ENCODE peak calls at places on chromosomes 2 and 18, in eight cellular contexts. K is heart right ventricle, C is right cardiac atrium, Z is small intestine, G is A673, L is adrenal gland, Q is MM.1S, B is stomach. X is an unnamed sample.

GRCh38 chr2:110755494-110756078 is 23.2 kb downstream of the ACOXL start:
- DNase-seq in Q (peak; percentile 41), K (no peak), B (no peak), Z (no peak), L (no peak), C (no peak), G (peak; percentile 21), X (no peak)

GRCh38 chr2:231104115-231104713 is 20.6 kb downstream of the HTR2B start:
- DNase-seq in B (peak; percentile 54), C (peak; percentile 45), Z (peak; percentile 76), Q (peak; percentile 54), L (peak; percentile 66), K (peak; percentile 21), G (peak; percentile 76), X (peak; percentile 25)

GRCh38 chr2:235026649-235027557 is 75.1 kb downstream of the SH3BP4 start:
- DNase-seq in K (peak; percentile 64), Z (peak; percentile 90), C (peak; percentile 74), Q (no peak), B (peak; percentile 96), G (peak; percentile 44), L (peak; percentile 93), X (no peak)

GRCh38 chr2:152532241-152532640 is 185.0 kb downstream of the PRPF40A start:
- DNase-seq in K (no peak), Z (no peak), G (no peak), L (no peak), Q (no peak), C (no peak), B (no peak), X (no peak)

GRCh38 chr2:33115728-33116127 is 169.0 kb downstream of the LTBP1 start:
- DNase-seq in K (no peak), G (no peak), C (no peak), B (no peak), Z (no peak), Q (no peak), L (no peak), X (no peak)

GRCh38 chr2:1777156-1777555 is 32.8 kb upstream of the PXDN start:
- DNase-seq in K (no peak), B (peak; percentile 22), C (no peak), Q (no peak), Z (no peak), G (no peak), L (no peak), X (no peak)

GRCh38 chr2:80244905-80245584 is 59.5 kb downstream of the LRRTM1 start:
- DNase-seq in Q (no peak), L (no peak), C (no peak), K (no peak), G (no peak), B (no peak), Z (no peak), X (no peak)

GRCh38 chr2:200455958-200456421 is 53.9 kb downstream of the KCTD18 start:
- DNase-seq in C (no peak), Z (no peak), L (peak; percentile 23), B (no peak), G (peak; percentile 89), K (no peak), Q (peak; percentile 93), X (no peak)

GRCh38 chr2:28268386-28268785 is 124.3 kb upstream of the FOSL2 start:
- DNase-seq in K (no peak), Z (peak; percentile 52), Q (no peak), L (no peak), G (no peak), C (no peak), B (no peak), X (no peak)

GRCh38 chr18:1527805-1528204 is 623.1 kb downstream of the ADCYAP1 start:
- DNase-seq in L (no peak), G (no peak), K (no peak), C (no peak), B (no peak), Q (no peak), Z (no peak), X (no peak)

GRCh38 chr2:157418215-157418614 is 25.7 kb downstream of the CYTIP start:
- DNase-seq in L (no peak), G (no peak), B (no peak), Z (peak; percentile 56), K (no peak), Q (no peak), C (no peak), X (no peak)

GRCh38 chr18:47036298-47036874 is 965 bp upstream of the ELOA2 start:
- DNase-seq in L (peak; percentile 40), Q (no peak), C (no peak), B (no peak), Z (peak; percentile 24), G (peak; percentile 47), K (no peak), X (no peak)

GRCh38 chr2:108215794-108216211 is 24.0 kb upstream of the SULT1C3 start:
- DNase-seq in B (peak; percentile 56), G (peak; percentile 18), C (no peak), Q (no peak), K (no peak), Z (peak; percentile 78), L (no peak), X (no peak)

GRCh38 chr2:58896600-58896999 is 655.5 kb upstream of the FANCL start:
- DNase-seq in L (no peak), B (no peak), Q (no peak), G (no peak), K (no peak), C (no peak), Z (no peak), X (no peak)

GRCh38 chr2:133884739-133885381 is 316.6 kb upstream of the NCKAP5 start:
- DNase-seq in Q (peak; percentile 29), Z (peak; percentile 26), L (no peak), G (peak; percentile 33), K (no peak), C (no peak), B (no peak), X (no peak)

GRCh38 chr18:48590678-48591077 is 51.8 kb downstream of the CTIF start:
- DNase-seq in Q (no peak), Z (no peak), L (peak; percentile 80), K (no peak), B (no peak), G (peak; percentile 66), C (no peak), X (no peak)

GRCh38 chr2:140205093-140205492 is 1424.9 kb upstream of the NXPH2 start:
- DNase-seq in C (no peak), Q (no peak), G (no peak), Z (no peak), B (no peak), K (no peak), L (no peak), X (no peak)

GRCh38 chr2:203470371-203470770 is 64.7 kb downstream of the RAPH1 start:
- DNase-seq in Q (no peak), K (no peak), Z (peak; percentile 49), L (no peak), B (peak; percentile 45), G (peak; percentile 8), C (no peak), X (no peak)

DNA sequence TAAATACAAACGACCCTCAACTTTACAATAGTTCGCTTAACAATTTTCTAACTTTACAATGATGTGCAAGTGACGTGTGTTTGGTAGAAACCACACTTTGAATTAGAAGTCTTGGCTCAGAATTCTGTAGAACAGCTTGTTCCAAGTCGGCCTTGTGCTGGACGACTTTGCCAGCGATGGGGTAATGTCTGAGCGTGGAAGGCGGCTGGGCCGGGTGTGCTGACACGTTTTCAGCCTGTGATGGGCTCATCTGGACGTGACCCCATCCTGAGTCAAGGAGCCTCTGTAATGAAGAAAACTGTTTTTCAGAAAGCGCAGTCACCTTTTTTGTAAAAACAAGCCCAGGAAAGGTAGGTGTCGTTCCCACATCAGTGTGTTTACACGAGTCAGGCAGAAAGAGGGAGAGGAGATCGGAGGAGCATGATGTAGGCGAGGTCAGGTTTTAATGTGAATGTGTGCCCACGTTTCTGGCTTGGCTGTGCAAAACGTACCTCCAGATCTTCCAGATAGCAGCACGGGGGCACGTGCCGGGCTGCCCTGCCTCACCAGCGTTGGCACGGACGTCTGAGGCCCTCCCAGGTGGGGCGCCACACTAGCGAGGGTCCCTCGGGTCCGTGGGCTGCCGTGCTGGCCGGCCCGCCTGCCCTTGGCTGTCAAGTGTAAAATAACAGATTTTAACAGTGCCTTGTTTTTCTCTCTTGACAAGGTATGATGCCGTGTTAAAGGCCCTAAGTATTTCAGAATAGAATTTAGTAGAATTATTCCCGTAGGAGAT is 54.6 kb downstream of the CTDP1 start:
- DNase-seq in B (no peak), K (no peak), Z (no peak), G (no peak), C (no peak), Q (no peak), L (no peak), X (no peak)
- H3K27ac ChIP-seq in B (no peak overlapping the region), K (no peak overlapping the region), Z (no peak overlapping the region), G (no peak overlapping the region), C (no peak overlapping the region), Q (no peak overlapping the region), L (no peak overlapping the region), X (no peak overlapping the region)

DNA sequence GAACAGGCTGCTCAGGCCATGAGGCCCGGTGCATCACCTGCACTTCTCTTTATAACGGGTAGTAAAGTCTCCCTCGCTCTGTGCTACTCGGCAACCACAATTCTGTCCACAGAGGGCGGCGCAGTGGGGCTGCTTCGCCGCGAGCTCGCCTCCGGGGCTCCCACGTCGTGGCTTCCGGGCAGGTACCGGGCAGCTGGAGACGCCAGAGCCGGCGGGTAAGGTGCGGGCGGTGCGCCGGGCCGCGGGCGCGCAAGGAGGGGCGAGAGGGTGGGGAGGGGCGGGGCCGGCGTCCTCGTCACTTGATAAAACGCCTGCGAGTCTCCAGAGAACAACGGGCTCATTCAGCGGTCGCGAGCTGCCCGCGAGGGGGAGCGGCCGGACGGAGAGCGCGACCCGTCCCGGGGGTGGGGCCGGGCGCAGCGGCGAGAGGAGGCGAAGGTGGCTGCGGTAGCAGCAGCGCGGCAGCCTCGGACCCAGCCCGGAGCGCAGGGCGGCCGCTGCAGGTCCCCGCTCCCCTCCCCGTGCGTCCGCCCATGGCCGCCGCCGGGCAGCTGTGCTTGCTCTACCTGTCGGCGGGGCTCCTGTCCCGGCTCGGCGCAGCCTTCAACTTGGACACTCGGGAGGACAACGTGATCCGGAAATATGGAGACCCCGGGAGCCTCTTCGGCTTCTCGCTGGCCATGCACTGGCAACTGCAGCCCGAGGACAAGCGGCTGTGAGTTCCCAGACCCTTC is at the start of gene ITGA6:
- DNase-seq in G (peak; percentile 56), C (peak; percentile 77), Z (peak; percentile 93), K (peak; percentile 81), L (peak; percentile 44), Q (peak; percentile 92), B (peak; percentile 91), X (peak; percentile 29)
- H3K27ac ChIP-seq in G (no peak within 1 kb of the TSS), C (peak within 1 kb of the TSS; percentile 61), Z (peak within 1 kb of the TSS; percentile 98), K (peak within 1 kb of the TSS; percentile 95), L (no peak within 1 kb of the TSS), Q (peak within 1 kb of the TSS; percentile 56), B (peak within 1 kb of the TSS; percentile 91), X (peak within 1 kb of the TSS; percentile 60)

GRCh38 chr2:38076250-38076709 is 329 bp upstream of the CYP1B1 start:
- DNase-seq in L (peak; percentile 81), K (peak; percentile 74), B (peak; percentile 54), G (peak; percentile 85), Q (peak; percentile 53), Z (peak; percentile 32), C (peak; percentile 82), X (peak; percentile 57)
- H3K27ac ChIP-seq in L (peak overlapping the region; percentile 50), K (peak overlapping the region; percentile 92), B (peak overlapping the region; percentile 94), G (peak overlapping the region; percentile 68), Q (peak overlapping the region; percentile 8), Z (peak overlapping the region; percentile 70), C (peak overlapping the region; percentile 6), X (peak overlapping the region; percentile 36)

DNA sequence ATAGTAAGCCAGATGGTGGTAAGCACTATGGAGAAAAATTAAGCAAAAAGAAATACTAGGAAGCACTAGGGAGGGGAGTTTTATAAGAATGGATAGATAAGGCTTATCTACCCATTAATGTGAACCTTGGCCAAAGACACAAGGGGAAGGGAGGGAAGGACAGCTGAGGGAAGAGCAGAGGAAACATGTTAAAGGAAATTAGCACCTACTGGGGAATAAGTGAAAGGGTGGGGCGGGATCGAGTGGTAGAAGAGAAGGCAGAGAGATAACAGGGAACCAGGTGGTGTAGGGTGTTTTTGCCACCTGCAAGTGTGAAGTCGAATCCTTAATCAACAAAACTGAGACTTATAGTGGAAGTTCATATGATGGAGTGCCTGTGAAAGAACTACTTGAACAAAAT is 1.7 kb downstream of the UNC80 start:
- DNase-seq in K (no peak), L (no peak), B (no peak), Z (peak; percentile 14), G (no peak), C (no peak), Q (no peak), X (no peak)
- H3K27ac ChIP-seq in K (no peak overlapping the region), L (no peak overlapping the region), B (no peak overlapping the region), Z (no peak overlapping the region), G (no peak overlapping the region), C (no peak overlapping the region), Q (no peak overlapping the region), X (no peak overlapping the region)

X was measured in caudate nucleus.